ENCODE peak calls at places on chromosomes 11 and 22, in four cellular contexts. One of them, this sample, is unnamed.

GRCh38 chr22:17607891-17608521 is 20.5 kb downstream of the ATP6V1E1 start:
- DNase-seq in GM12878: no peak
- DNase-seq in HepG2: no peak
- DNase-seq in A549: no peak
- DNase-seq in this sample: no peak

GRCh38 chr22:42353883-42354727 is 78.1 kb downstream of the NFAM1 start:
- DNase-seq in HepG2: no peak
- DNase-seq in A549: no peak
- DNase-seq in GM12878: no peak
- DNase-seq in this sample: no peak

GRCh38 chr22:27445876-27446275 is 355.7 kb downstream of the MN1 start:
- DNase-seq in HepG2: no peak
- DNase-seq in GM12878: no peak
- DNase-seq in A549: no peak
- DNase-seq in this sample: no peak

GRCh38 chr11:4178813-4179662 is 84.4 kb downstream of the RRM1 start:
- DNase-seq in GM12878: no peak
- DNase-seq in HepG2: no peak
- DNase-seq in A549: no peak
- DNase-seq in this sample: no peak

GRCh38 chr11:108857382-108857781 is 192.5 kb downstream of the DDX10 start:
- DNase-seq in GM12878: no peak
- DNase-seq in HepG2: no peak
- DNase-seq in A549: no peak
- DNase-seq in this sample: no peak

GRCh38 chr22:31333648-31334047 is 12.5 kb downstream of the PATZ1 start:
- DNase-seq in A549: no peak
- DNase-seq in GM12878: no peak
- DNase-seq in HepG2: no peak
- DNase-seq in this sample: no peak

GRCh38 chr22:50140615-50141014 is 29.9 kb upstream of the PANX2 start:
- DNase-seq in A549: no peak
- DNase-seq in HepG2: peak
- DNase-seq in GM12878: no peak
- DNase-seq in this sample: no peak

GRCh38 chr11:115527534-115528125 is 23.4 kb upstream of the CADM1 start:
- DNase-seq in A549: no peak
- DNase-seq in HepG2: no peak
- DNase-seq in GM12878: no peak
- DNase-seq in this sample: no peak

GRCh38 chr22:31749636-31750364 is at the start of gene PRR14L:
- DNase-seq in GM12878: peak
- DNase-seq in HepG2: peak
- DNase-seq in A549: peak
- DNase-seq in this sample: peak

GRCh38 chr11:32939046-32939445 is 46.4 kb downstream of the QSER1 start:
- DNase-seq in HepG2: no peak
- DNase-seq in GM12878: no peak
- DNase-seq in A549: no peak
- DNase-seq in this sample: no peak

GRCh38 chr11:19374189-19374588 is 133.4 kb upstream of the E2F8 start:
- DNase-seq in A549: peak
- DNase-seq in HepG2: no peak
- DNase-seq in GM12878: no peak
- DNase-seq in this sample: no peak

GRCh38 chr22:25448435-25449051 is 115.9 kb upstream of the GRK3 start:
- DNase-seq in A549: no peak
- DNase-seq in HepG2: no peak
- DNase-seq in GM12878: no peak
- DNase-seq in this sample: peak

GRCh38 chr11:92211576-92212167 is 12.9 kb upstream of the FAT3 start:
- DNase-seq in A549: peak
- DNase-seq in GM12878: no peak
- DNase-seq in HepG2: peak
- DNase-seq in this sample: no peak

GRCh38 chr11:131033151-131033651 is 116.9 kb upstream of the SNX19 start:
- DNase-seq in GM12878: no peak
- DNase-seq in A549: peak
- DNase-seq in HepG2: peak
- DNase-seq in this sample: peak

GRCh38 chr11:100825610-100826009 is 138.5 kb downstream of the ARHGAP42 start:
- DNase-seq in HepG2: no peak
- DNase-seq in A549: no peak
- DNase-seq in GM12878: no peak
- DNase-seq in this sample: no peak

GRCh38 chr22:37454857-37455686 is 27.8 kb upstream of the ELFN2 start:
- DNase-seq in A549: peak
- DNase-seq in HepG2: peak
- DNase-seq in GM12878: no peak
- DNase-seq in this sample: peak
- TF ChIP-seq CHD4 in A549: peak
- TF ChIP-seq CHD4 in HepG2: peak
- TF ChIP-seq CHD4 in GM12878: no peak
- TF ChIP-seq CHD4 in this sample: peak

DNA sequence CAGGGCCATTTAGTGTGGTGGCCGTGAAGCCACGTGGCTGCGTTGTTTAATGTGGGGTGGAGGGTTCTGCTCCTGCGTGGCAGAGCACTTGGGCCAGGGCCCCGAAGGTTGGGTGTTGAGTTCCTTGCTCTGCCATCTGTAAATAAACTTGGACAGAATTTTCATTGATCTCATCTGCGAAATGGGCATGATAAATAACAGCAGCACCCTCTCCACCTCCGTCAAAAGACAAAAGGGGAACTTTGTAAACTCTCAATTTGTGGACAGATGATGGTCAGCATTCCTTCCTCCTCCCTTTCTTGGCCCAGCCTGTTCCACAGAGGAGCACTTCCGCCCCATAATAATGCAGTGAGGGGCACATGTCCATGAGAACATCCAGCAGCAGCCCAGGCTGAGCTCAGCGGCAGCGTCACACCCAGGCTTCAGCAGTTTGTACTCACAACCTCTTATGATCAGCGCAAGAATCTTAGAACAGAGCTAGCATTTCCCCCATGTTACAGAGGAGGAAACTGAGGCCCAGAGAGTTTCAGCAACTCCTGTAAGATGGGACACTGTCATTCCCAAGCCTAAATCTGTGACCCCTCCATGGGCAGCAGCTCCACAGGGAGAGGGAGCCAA is 874.5 kb downstream of the BRD1 start:
- DNase-seq in GM12878: no peak
- DNase-seq in A549: no peak
- DNase-seq in HepG2: no peak
- DNase-seq in this sample: no peak
- TF ChIP-seq CHD4 in GM12878: no peak
- TF ChIP-seq CHD4 in A549: no peak
- TF ChIP-seq CHD4 in HepG2: no peak
- TF ChIP-seq CHD4 in this sample: no peak

GRCh38 chr11:64183890-64184289 is 2.1 kb upstream of the STIP1 start:
- DNase-seq in A549: no peak
- DNase-seq in HepG2: no peak
- DNase-seq in GM12878: no peak
- DNase-seq in this sample: no peak

GRCh38 chr11:64178203-64178602 is 7.8 kb upstream of the STIP1 start:
- DNase-seq in A549: no peak
- DNase-seq in GM12878: no peak
- DNase-seq in HepG2: no peak
- DNase-seq in this sample: no peak

GRCh38 chr11:64179221-64179620 is 6.8 kb upstream of the STIP1 start:
- DNase-seq in HepG2: no peak
- DNase-seq in A549: no peak
- DNase-seq in GM12878: no peak
- DNase-seq in this sample: no peak

GRCh38 chr11:64181506-64182411 is 4.2 kb upstream of the STIP1 start:
- DNase-seq in GM12878: no peak
- DNase-seq in A549: peak
- DNase-seq in HepG2: peak
- DNase-seq in this sample: peak

GRCh38 chr11:64180871-64181270 is 5.1 kb upstream of the STIP1 start:
- DNase-seq in GM12878: no peak
- DNase-seq in HepG2: no peak
- DNase-seq in A549: no peak
- DNase-seq in this sample: no peak
- TF ChIP-seq CHD4 in GM12878: no peak
- TF ChIP-seq CHD4 in HepG2: no peak
- TF ChIP-seq CHD4 in A549: no peak
- TF ChIP-seq CHD4 in this sample: no peak

DNA sequence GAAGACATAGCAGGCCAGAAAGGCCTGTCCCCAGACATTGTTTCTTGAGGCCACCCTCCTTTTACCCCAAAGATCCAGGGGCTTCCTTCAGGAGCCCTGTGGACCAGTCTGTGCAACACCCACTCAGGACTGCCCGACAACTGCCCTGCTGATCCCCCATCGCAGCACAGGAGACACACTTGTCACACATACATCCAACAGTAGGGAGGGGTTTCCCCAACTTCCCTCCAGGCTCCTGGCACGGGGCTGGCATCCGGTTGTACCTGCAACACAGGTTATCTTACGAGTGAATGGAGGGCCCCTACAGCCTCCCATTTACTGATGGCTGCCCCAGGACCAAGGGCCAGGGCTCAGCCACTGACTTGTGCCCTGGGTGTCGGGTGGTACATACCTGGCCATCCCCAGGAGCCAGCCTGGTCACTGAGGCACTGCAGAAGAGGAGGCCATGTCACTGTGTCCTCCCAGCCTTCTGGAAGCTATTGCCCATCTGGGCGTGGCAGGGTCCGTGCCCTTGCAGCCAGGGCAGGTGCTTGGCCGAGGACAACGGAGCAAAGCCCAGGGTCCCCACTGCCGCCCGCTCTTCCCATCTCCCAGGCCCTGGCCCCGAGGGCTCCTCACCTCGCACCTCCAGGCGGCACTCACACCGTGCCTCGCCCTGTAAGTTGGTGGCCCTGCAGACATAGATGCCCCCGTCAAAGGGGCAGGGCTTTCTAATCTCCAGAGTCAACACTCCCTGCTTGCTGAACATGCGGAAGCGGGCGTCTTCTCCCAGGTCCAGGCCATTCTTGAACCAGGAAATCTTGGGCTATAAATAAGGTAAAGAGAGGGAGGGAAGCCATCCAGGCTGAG is 20.8 kb downstream of the MYBPC3 start:
- DNase-seq in A549: no peak
- DNase-seq in GM12878: no peak
- DNase-seq in HepG2: no peak
- DNase-seq in this sample: no peak
- TF ChIP-seq CHD4 in A549: no peak
- TF ChIP-seq CHD4 in GM12878: no peak
- TF ChIP-seq CHD4 in HepG2: no peak
- TF ChIP-seq CHD4 in this sample: no peak

DNA sequence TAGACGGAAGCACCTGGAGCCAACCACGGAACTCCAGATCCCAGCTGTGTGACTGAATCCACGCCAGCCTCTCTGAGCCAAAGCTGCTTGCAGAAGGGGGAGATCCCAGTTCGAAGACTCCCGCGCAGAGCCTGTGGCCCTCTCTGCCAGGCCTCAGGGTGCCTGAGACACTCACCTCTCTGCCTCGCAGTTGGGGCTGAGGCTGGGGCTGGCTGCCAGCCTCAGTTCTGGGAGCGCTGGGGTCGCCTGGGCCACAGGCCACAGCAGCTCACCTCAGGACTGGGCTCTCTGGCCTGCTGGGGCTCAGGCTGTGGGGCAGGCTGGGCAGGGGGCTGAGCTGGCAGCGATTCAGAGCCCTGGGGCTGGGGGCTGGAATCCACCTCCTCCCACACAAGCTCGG is 8.2 kb upstream of the IGF2 start:
- DNase-seq in GM12878: no peak
- DNase-seq in HepG2: no peak
- DNase-seq in A549: no peak
- DNase-seq in this sample: no peak
- TF ChIP-seq CHD4 in GM12878: no peak
- TF ChIP-seq CHD4 in HepG2: no peak
- TF ChIP-seq CHD4 in A549: no peak
- TF ChIP-seq CHD4 in this sample: no peak

GRCh38 chr11:786235-787083 is 3.4 kb downstream of the CEND1 start:
- DNase-seq in GM12878: no peak
- DNase-seq in A549: no peak
- DNase-seq in HepG2: no peak
- DNase-seq in this sample: no peak

GRCh38 chr11:782264-783174 is 5.2 kb upstream of the GATD1 start:
- DNase-seq in HepG2: no peak
- DNase-seq in GM12878: no peak
- DNase-seq in A549: no peak
- DNase-seq in this sample: no peak

GRCh38 chr11:787084-787675 is 2.7 kb downstream of the CEND1 start:
- DNase-seq in HepG2: no peak
- DNase-seq in GM12878: no peak
- DNase-seq in A549: no peak
- DNase-seq in this sample: no peak

GRCh38 chr11:779955-780532 is 2.8 kb upstream of the GATD1 start:
- DNase-seq in A549: no peak
- DNase-seq in HepG2: no peak
- DNase-seq in GM12878: no peak
- DNase-seq in this sample: no peak

DNA sequence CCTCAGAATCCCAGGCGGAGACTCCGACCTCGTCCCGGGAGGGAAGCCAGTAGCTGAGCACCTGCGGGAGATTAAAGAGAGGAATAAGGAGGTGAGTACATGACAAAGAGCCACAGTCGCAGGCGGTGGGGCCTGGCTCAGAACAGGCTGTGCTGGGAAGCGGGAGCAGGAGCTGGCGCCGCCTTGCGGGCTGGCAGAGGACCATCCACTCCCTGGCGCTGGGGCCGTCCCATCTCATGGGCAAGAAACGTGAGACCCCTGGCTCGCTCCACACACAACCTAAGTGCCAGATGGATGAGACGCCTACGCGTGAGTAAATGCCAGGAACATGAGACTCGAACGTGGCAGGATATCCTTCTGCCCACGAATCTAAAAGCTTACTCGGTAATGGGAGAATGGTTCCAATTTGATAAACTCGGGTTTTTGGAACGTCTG is 6.3 kb downstream of the CEND1 start:
- DNase-seq in HepG2: no peak
- DNase-seq in GM12878: no peak
- DNase-seq in A549: peak
- DNase-seq in this sample: peak
- TF ChIP-seq CHD4 in HepG2: no peak
- TF ChIP-seq CHD4 in GM12878: no peak
- TF ChIP-seq CHD4 in A549: no peak
- TF ChIP-seq CHD4 in this sample: no peak